ENCODE peak calls at places on chromosomes 12 and 14, in four cellular contexts. J, Y, A and U are unnamed samples.

GRCh38 chr12:131507881-131508280 is 203.0 kb upstream of the SFSWAP start:
- DNase-seq in Y (no peak), J (no peak), A (no peak), U (no peak)

GRCh38 chr12:26058818-26059217 is 66.0 kb downstream of the BHLHE41 start:
- DNase-seq in Y (no peak), A (no peak), J (peak), U (no peak)

GRCh38 chr14:51873221-51873893 is 12.9 kb downstream of the GNG2 start:
- DNase-seq in A (peak), Y (peak), J (peak), U (no peak)

GRCh38 chr12:76536546-76536945 is 23.0 kb downstream of the OSBPL8 start:
- DNase-seq in A (no peak), Y (no peak), J (no peak), U (no peak)

GRCh38 chr14:104106471-104106991 is 21.0 kb downstream of the ASPG start:
- DNase-seq in A (no peak), J (no peak), Y (no peak), U (no peak)

GRCh38 chr14:22190411-22191191 is 398.4 kb downstream of the DAD1 start:
- DNase-seq in A (peak), Y (no peak), J (peak), U (no peak)

GRCh38 chr12:81077686-81078441 is at the start of gene ACSS3:
- DNase-seq in A (peak), Y (no peak), J (peak), U (no peak)

GRCh38 chr14:101192661-101193000 is 289.1 kb upstream of the RTL1 start:
- DNase-seq in J (no peak), Y (no peak), A (no peak), U (no peak)

GRCh38 chr12:87784350-87784749 is 244.9 kb downstream of the C12orf50 start:
- DNase-seq in A (no peak), Y (no peak), J (no peak), U (no peak)

GRCh38 chr14:36975834-36976233 is 196.6 kb downstream of the SLC25A21 start:
- DNase-seq in A (no peak), J (no peak), Y (peak), U (no peak)

GRCh38 chr14:69532561-69533335 is 41.9 kb downstream of the CCDC177 start:
- DNase-seq in A (no peak), J (no peak), Y (peak), U (no peak)

GRCh38 chr12:52443966-52444365 is 8.0 kb downstream of the KRT6B start:
- DNase-seq in Y (no peak), J (no peak), A (no peak), U (no peak)

GRCh38 chr14:68520637-68521556 is 272.0 kb downstream of the ZFP36L1 start:
- DNase-seq in J (no peak), A (no peak), Y (peak), U (no peak)

GRCh38 chr14:90398315-90398811 is 1.5 kb downstream of the CALM1 start:
- DNase-seq in J (no peak), A (peak), Y (peak), U (peak)

GRCh38 chr12:106841471-106842302 is 67.2 kb downstream of the RIC8B start:
- DNase-seq in J (peak), A (peak), Y (peak), U (peak)

GRCh38 chr14:65631040-65631439 is 218.5 kb downstream of the FUT8 start:
- DNase-seq in J (no peak), A (no peak), Y (no peak), U (no peak)

GRCh38 chr14:50003213-50004021 is 110.5 kb downstream of the ARF6 start:
- DNase-seq in J (peak), Y (peak), A (peak), U (peak)

GRCh38 chr12:1935242-1935641 is 16.8 kb upstream of the CACNA2D4 start:
- DNase-seq in A (no peak), J (no peak), Y (no peak), U (no peak)

GRCh38 chr12:130818381-130819247 is 20.4 kb downstream of the STX2 start:
- DNase-seq in Y (peak), J (no peak), A (peak), U (peak)

GRCh38 chr12:88870000-88870737 is 289.9 kb upstream of the KITLG start:
- DNase-seq in J (peak), A (no peak), Y (no peak), U (no peak)

GRCh38 chr14:74425525-74426201 is 347 bp downstream of the SYNDIG1L start:
- DNase-seq in J (no peak), Y (peak), A (peak), U (no peak)

GRCh38 chr14:47060050-47060449 is 408.5 kb upstream of the RPL10L start:
- DNase-seq in J (no peak), Y (no peak), A (no peak), U (no peak)

GRCh38 chr12:106030210-106031175 is 108.3 kb downstream of the NUAK1 start:
- DNase-seq in A (peak), Y (peak), J (peak), U (no peak)

GRCh38 chr14:42149609-42150261 is 543.1 kb downstream of the LRFN5 start:
- DNase-seq in J (no peak), Y (no peak), A (no peak), U (no peak)

GRCh38 chr14:72741836-72742681 is 151.8 kb downstream of the DPF3 start:
- DNase-seq in Y (no peak), A (peak), J (no peak), U (no peak)

GRCh38 chr14:49861581-49861922 is 9.0 kb upstream of the NEMF start:
- DNase-seq in J (peak), Y (peak), A (peak), U (peak)

GRCh38 chr14:20934148-20934762 is 21.0 kb upstream of the RNASE2 start:
- DNase-seq in J (no peak), Y (peak), A (peak), U (no peak)

GRCh38 chr14:67837011-67837624 is 17.5 kb downstream of the RAD51B start:
- DNase-seq in A (peak), J (peak), Y (peak), U (peak)

GRCh38 chr12:98968896-98969295 is 323.8 kb downstream of the APAF1 start:
- DNase-seq in J (no peak), Y (no peak), A (no peak), U (no peak)

GRCh38 chr12:71900091-71900490 is 38.6 kb upstream of the TPH2 start:
- DNase-seq in J (peak), A (peak), Y (peak), U (no peak)
- TF ChIP-seq CTCF in J (peak), A (peak), Y (peak), U (peak)

GRCh38 chr12:48197549-48197966 is 5.5 kb downstream of the OR10AD1 start:
- DNase-seq in A (peak), J (no peak), Y (no peak), U (no peak)
- TF ChIP-seq CTCF in A (peak), J (peak), Y (peak), U (peak)

DNA sequence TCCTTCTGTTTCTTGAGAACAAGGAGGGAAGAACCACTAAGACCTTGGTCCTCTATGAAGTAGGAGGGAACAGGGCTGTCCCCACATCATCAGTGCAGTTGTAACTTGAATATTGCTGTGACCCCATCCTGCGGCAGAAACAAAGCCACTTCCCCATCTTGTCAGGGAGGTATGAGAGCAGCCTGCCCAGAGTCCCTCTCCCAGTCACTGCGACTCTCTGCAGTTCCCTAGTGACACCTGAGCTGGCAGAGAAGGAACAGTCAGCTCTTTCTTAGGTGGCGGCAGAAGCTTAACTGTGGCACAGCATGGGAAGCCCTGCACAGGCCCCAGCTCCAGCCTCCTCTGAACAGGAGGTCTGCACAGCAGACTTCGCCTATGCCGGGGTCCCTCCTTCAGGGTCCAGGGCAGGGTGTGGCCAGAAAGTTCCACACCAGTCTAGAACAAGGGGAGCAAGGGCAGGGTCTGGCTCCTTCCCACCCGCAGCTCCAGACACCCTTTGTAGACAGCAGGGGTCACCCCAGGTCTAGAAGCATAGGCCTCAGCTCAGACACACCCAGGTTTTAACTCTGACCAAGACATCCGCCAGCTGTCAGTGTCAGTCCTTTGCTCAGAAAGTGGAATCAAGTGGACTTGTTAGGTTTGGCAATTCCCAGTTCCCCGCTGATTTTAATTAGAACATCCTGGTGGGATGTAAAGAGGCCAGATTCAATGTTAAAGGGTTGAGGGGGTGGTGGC is 36.8 kb downstream of the DEGS2 start:
- DNase-seq in Y (no peak), J (no peak), A (no peak), U (no peak)
- TF ChIP-seq CTCF in Y (no peak), J (no peak), A (no peak), U (no peak)

GRCh38 chr12:13941258-13942249 is 39.8 kb downstream of the GRIN2B start:
- DNase-seq in A (peak), Y (peak), J (peak), U (peak)
- TF ChIP-seq CTCF in A (peak), Y (peak), J (peak), U (peak)

GRCh38 chr14:106094654-106095189 is 568.3 kb downstream of the TMEM121 start:
- DNase-seq in A (no peak), J (no peak), Y (peak), U (peak)
- TF ChIP-seq CTCF in A (no peak), J (no peak), Y (peak), U (peak)

GRCh38 chr14:95895720-95896119 is 19.1 kb downstream of the TUNAR start:
- DNase-seq in A (no peak), J (no peak), Y (peak), U (peak)
- TF ChIP-seq CTCF in A (no peak), J (peak), Y (peak), U (peak)